ENCODE peak calls at places on chromosomes 16 and 17, in eight cellular contexts. S is mucosa of descending colon, T is mesendoderm, O is iris pigment epithelial cell, V is HFF-Myc, Y is T47D, I is NCI-H1092, F is NCI-H2029. G is an unnamed sample.
A peak's percentile ranks its signal among the peaks of the same experiment; 100 is the strongest.

GRCh38 chr17:45127583-45128300 is 4.6 kb downstream of the PLCD3 start:
- DNase-seq in S (peak; percentile 91), T (peak; percentile 45), O (peak; percentile 47), V (no peak), Y (peak; percentile 67), I (no peak), F (no peak), G (no peak)

GRCh38 chr17:38873646-38874380 is 4.0 kb downstream of the LASP1 start:
- DNase-seq in S (no peak), T (no peak), O (no peak), V (no peak), Y (peak; percentile 42), I (no peak), F (no peak), G (no peak)

GRCh38 chr17:75325827-75326586 is 36.8 kb upstream of the SLC25A19 start:
- DNase-seq in S (no peak), T (peak; percentile 51), O (peak; percentile 41), V (peak; percentile 78), Y (no peak), I (no peak), F (no peak), G (no peak)

GRCh38 chr17:73156887-73157870 is 7.6 kb upstream of the SSTR2 start:
- DNase-seq in S (no peak), T (peak; percentile 48), O (no peak), V (no peak), Y (no peak), I (no peak), F (no peak), G (no peak)

GRCh38 chr16:56860226-56861020 is 4.6 kb upstream of the SLC12A3 start:
- DNase-seq in S (no peak), T (no peak), O (no peak), V (no peak), Y (no peak), I (no peak), F (no peak), G (no peak)

GRCh38 chr17:31458829-31459228 is 67.4 kb downstream of the RAB11FIP4 start:
- DNase-seq in S (no peak), T (no peak), O (no peak), V (no peak), Y (no peak), I (no peak), F (no peak), G (no peak)

GRCh38 chr16:4624827-4625616 is 396 bp downstream of the MGRN1 start:
- DNase-seq in S (peak; percentile 81), T (peak; percentile 81), O (peak; percentile 83), V (no peak), Y (peak; percentile 37), I (peak; percentile 28), F (no peak), G (peak; percentile 33)

GRCh38 chr16:154223-155030 is 2.0 kb downstream of the HBZ start:
- DNase-seq in S (no peak), T (peak; percentile 29), O (peak; percentile 46), V (no peak), Y (peak; percentile 68), I (no peak), F (no peak), G (no peak)

GRCh38 chr16:16037970-16038369 is 88.6 kb downstream of the ABCC1 start:
- DNase-seq in S (no peak), T (no peak), O (no peak), V (no peak), Y (no peak), I (no peak), F (no peak), G (no peak)

GRCh38 chr17:9050801-9051401 is 29.6 kb downstream of the NTN1 start:
- DNase-seq in S (no peak), T (peak; percentile 89), O (no peak), V (no peak), Y (peak; percentile 92), I (no peak), F (no peak), G (no peak)

GRCh38 chr17:58060596-58061191 is 22.5 kb upstream of the DYNLL2 start:
- DNase-seq in S (peak; percentile 12), T (no peak), O (peak; percentile 52), V (no peak), Y (no peak), I (peak; percentile 39), F (peak; percentile 1), G (no peak)

GRCh38 chr17:27810902-27811557 is 10.7 kb upstream of the NOS2 start:
- DNase-seq in S (no peak), T (no peak), O (peak; percentile 21), V (no peak), Y (no peak), I (no peak), F (no peak), G (no peak)

GRCh38 chr16:75193730-75194444 is 13.1 kb downstream of the CTRB2 start:
- DNase-seq in S (no peak), T (no peak), O (no peak), V (no peak), Y (no peak), I (no peak), F (no peak), G (no peak)

GRCh38 chr16:74982303-74982702 is 2.6 kb downstream of the WDR59 start:
- DNase-seq in S (no peak), T (no peak), O (no peak), V (no peak), Y (no peak), I (no peak), F (no peak), G (no peak)

GRCh38 chr17:2051388-2052237 is 3.3 kb upstream of the HIC1 start:
- DNase-seq in S (no peak), T (no peak), O (no peak), V (no peak), Y (no peak), I (no peak), F (no peak), G (no peak)

GRCh38 chr17:80511222-80512180 is 33.1 kb upstream of the RPTOR start:
- DNase-seq in S (no peak), T (peak; percentile 51), O (no peak), V (no peak), Y (no peak), I (no peak), F (no peak), G (no peak)

GRCh38 chr17:38591759-38592241 is 14.0 kb downstream of the SRCIN1 start:
- DNase-seq in S (no peak), T (no peak), O (peak; percentile 25), V (no peak), Y (peak; percentile 96), I (no peak), F (no peak), G (no peak)

GRCh38 chr17:81518785-81519283 is 6.2 kb upstream of the ACTG1 start:
- DNase-seq in S (peak; percentile 75), T (peak; percentile 61), O (peak; percentile 25), V (no peak), Y (peak; percentile 77), I (no peak), F (no peak), G (no peak)

GRCh38 chr17:1002771-1003555 is 6.0 kb downstream of the TIMM22 start:
- DNase-seq in S (no peak), T (no peak), O (peak; percentile 81), V (no peak), Y (no peak), I (peak; percentile 51), F (peak; percentile 60), G (peak; percentile 73)

GRCh38 chr17:76384987-76385891 is 830 bp downstream of the SPHK1 start:
- DNase-seq in S (peak; percentile 31), T (peak; percentile 45), O (peak; percentile 84), V (no peak), Y (no peak), I (no peak), F (no peak), G (no peak)

GRCh38 chr17:76716834-76717205 is 6.1 kb upstream of the MXRA7 start:
- DNase-seq in S (no peak), T (no peak), O (peak; percentile 98), V (no peak), Y (no peak), I (no peak), F (no peak), G (no peak)

GRCh38 chr17:41734139-41734948 is at the start of gene HAP1:
- DNase-seq in S (no peak), T (peak; percentile 69), O (peak; percentile 23), V (no peak), Y (peak; percentile 83), I (no peak), F (no peak), G (peak; percentile 3)

GRCh38 chr17:40176409-40177110 is 710 bp upstream of the RAPGEFL1 start:
- DNase-seq in S (peak; percentile 91), T (no peak), O (no peak), V (no peak), Y (peak; percentile 89), I (no peak), F (peak; percentile 18), G (no peak)

GRCh38 chr17:29084476-29085148 is 41.7 kb downstream of the PIPOX start:
- DNase-seq in S (no peak), T (no peak), O (peak; percentile 20), V (peak; percentile 11), Y (no peak), I (peak; percentile 94), F (peak; percentile 80), G (no peak)

GRCh38 chr17:44636562-44636961 is 19.7 kb upstream of the MEIOC start:
- DNase-seq in S (no peak), T (peak; percentile 23), O (peak; percentile 62), V (peak; percentile 21), Y (peak; percentile 57), I (no peak), F (peak; percentile 8), G (no peak)

GRCh38 chr17:28745777-28746473 is 2.1 kb downstream of the TRAF4 start:
- DNase-seq in S (peak; percentile 51), T (peak; percentile 83), O (no peak), V (no peak), Y (peak; percentile 97), I (no peak), F (no peak), G (no peak)

G was measured in caudate nucleus.